ENCODE peak calls at places on chromosomes 7 and 10, in six cellular contexts. One of them, this sample, is unnamed.

GRCh38 chr10:30433286-30433778 is 652 bp upstream of the MAP3K8 start:
- DNase-seq in GM12892: no peak
- DNase-seq in H54: no peak
- DNase-seq in colonic mucosa: peak; percentile 83
- DNase-seq in fibroblast of the aortic adventitia: peak; percentile 89
- DNase-seq in natural killer cell: peak; percentile 59
- DNase-seq in this sample: peak; percentile 76

GRCh38 chr7:44988718-44989117 is 9.9 kb upstream of the MYO1G start:
- DNase-seq in GM12892: no peak
- DNase-seq in H54: no peak
- DNase-seq in colonic mucosa: no peak
- DNase-seq in fibroblast of the aortic adventitia: no peak
- DNase-seq in natural killer cell: no peak
- DNase-seq in this sample: no peak

GRCh38 chr10:70887804-70888800 is at the start of gene PCBD1:
- DNase-seq in GM12892: peak; percentile 72
- DNase-seq in H54: peak; percentile 90
- DNase-seq in colonic mucosa: peak; percentile 90
- DNase-seq in fibroblast of the aortic adventitia: peak; percentile 63
- DNase-seq in natural killer cell: peak; percentile 62
- DNase-seq in this sample: peak; percentile 56

GRCh38 chr7:100583132-100584045 is 2.5 kb downstream of the LRCH4 start:
- DNase-seq in GM12892: peak; percentile 65
- DNase-seq in H54: no peak
- DNase-seq in colonic mucosa: peak; percentile 68
- DNase-seq in fibroblast of the aortic adventitia: peak; percentile 59
- DNase-seq in natural killer cell: peak; percentile 41
- DNase-seq in this sample: no peak

GRCh38 chr7:63925626-63926460 is 72.8 kb upstream of the ZNF722 start:
- DNase-seq in GM12892: no peak
- DNase-seq in H54: no peak
- DNase-seq in colonic mucosa: peak; percentile 94
- DNase-seq in fibroblast of the aortic adventitia: no peak
- DNase-seq in natural killer cell: peak; percentile 88
- DNase-seq in this sample: peak; percentile 61

GRCh38 chr10:49109669-49110335 is 5.5 kb downstream of the VSTM4 start:
- DNase-seq in GM12892: no peak
- DNase-seq in H54: no peak
- DNase-seq in colonic mucosa: peak; percentile 49
- DNase-seq in fibroblast of the aortic adventitia: peak; percentile 86
- DNase-seq in natural killer cell: no peak
- DNase-seq in this sample: peak; percentile 10

GRCh38 chr10:34254596-34254995 is 560.5 kb downstream of the PARD3 start:
- DNase-seq in GM12892: no peak
- DNase-seq in H54: peak; percentile 2
- DNase-seq in colonic mucosa: peak; percentile 50
- DNase-seq in fibroblast of the aortic adventitia: peak; percentile 59
- DNase-seq in natural killer cell: no peak
- DNase-seq in this sample: peak; percentile 52

GRCh38 chr10:33801705-33802104 is 467.2 kb upstream of the NRP1 start:
- DNase-seq in GM12892: no peak
- DNase-seq in H54: no peak
- DNase-seq in colonic mucosa: no peak
- DNase-seq in fibroblast of the aortic adventitia: no peak
- DNase-seq in natural killer cell: no peak
- DNase-seq in this sample: peak; percentile 80

GRCh38 chr10:70969188-70969587 is 80.8 kb upstream of the PCBD1 start:
- DNase-seq in GM12892: no peak
- DNase-seq in H54: no peak
- DNase-seq in colonic mucosa: no peak
- DNase-seq in fibroblast of the aortic adventitia: no peak
- DNase-seq in natural killer cell: no peak
- DNase-seq in this sample: no peak

GRCh38 chr7:83413831-83414230 is 235.1 kb downstream of the SEMA3E start:
- DNase-seq in GM12892: no peak
- DNase-seq in H54: no peak
- DNase-seq in colonic mucosa: no peak
- DNase-seq in fibroblast of the aortic adventitia: peak; percentile 33
- DNase-seq in natural killer cell: no peak
- DNase-seq in this sample: no peak

GRCh38 chr10:45673074-45673628 is 579 bp upstream of the ZFAND4 start:
- DNase-seq in GM12892: no peak
- DNase-seq in H54: no peak
- DNase-seq in colonic mucosa: peak; percentile 29
- DNase-seq in fibroblast of the aortic adventitia: no peak
- DNase-seq in natural killer cell: no peak
- DNase-seq in this sample: no peak

GRCh38 chr10:12483996-12484944 is 134.9 kb downstream of the CAMK1D start:
- DNase-seq in GM12892: no peak
- DNase-seq in H54: no peak
- DNase-seq in colonic mucosa: peak; percentile 78
- DNase-seq in fibroblast of the aortic adventitia: no peak
- DNase-seq in natural killer cell: no peak
- DNase-seq in this sample: no peak

GRCh38 chr10:16520900-16521299 is 779 bp downstream of the C1QL3 start:
- DNase-seq in GM12892: peak; percentile 46
- DNase-seq in H54: no peak
- DNase-seq in colonic mucosa: no peak
- DNase-seq in fibroblast of the aortic adventitia: peak; percentile 9
- DNase-seq in natural killer cell: no peak
- DNase-seq in this sample: no peak

GRCh38 chr7:11706666-11707605 is 125.1 kb downstream of the THSD7A start:
- DNase-seq in GM12892: no peak
- DNase-seq in H54: no peak
- DNase-seq in colonic mucosa: peak; percentile 29
- DNase-seq in fibroblast of the aortic adventitia: no peak
- DNase-seq in natural killer cell: no peak
- DNase-seq in this sample: no peak

GRCh38 chr7:44617225-44617885 is 10.9 kb downstream of the OGDH start:
- DNase-seq in GM12892: no peak
- DNase-seq in H54: peak; percentile 55
- DNase-seq in colonic mucosa: no peak
- DNase-seq in fibroblast of the aortic adventitia: peak; percentile 67
- DNase-seq in natural killer cell: no peak
- DNase-seq in this sample: no peak

GRCh38 chr10:71836594-71836970 is 14.5 kb downstream of the PSAP start:
- DNase-seq in GM12892: no peak
- DNase-seq in H54: no peak
- DNase-seq in colonic mucosa: no peak
- DNase-seq in fibroblast of the aortic adventitia: peak; percentile 44
- DNase-seq in natural killer cell: no peak
- DNase-seq in this sample: no peak

GRCh38 chr7:126483972-126484371 is 768.8 kb downstream of the GRM8 start:
- DNase-seq in GM12892: no peak
- DNase-seq in H54: no peak
- DNase-seq in colonic mucosa: no peak
- DNase-seq in fibroblast of the aortic adventitia: no peak
- DNase-seq in natural killer cell: no peak
- DNase-seq in this sample: no peak

GRCh38 chr7:139708541-139708940 is 69.3 kb downstream of the HIPK2 start:
- DNase-seq in GM12892: no peak
- DNase-seq in H54: no peak
- DNase-seq in colonic mucosa: no peak
- DNase-seq in fibroblast of the aortic adventitia: no peak
- DNase-seq in natural killer cell: no peak
- DNase-seq in this sample: no peak

This sample was measured in PC-9.